ENCODE peak calls at places on chromosome 6, in five cellular contexts. One of them, this sample, is unnamed.

GRCh38 chr6:17725083-17725482 is 18.4 kb upstream of the NUP153 start:
- DNase-seq in GM23248: peak; percentile 52
- DNase-seq in MM.1S: no peak
- DNase-seq in neural progenitor cell: no peak
- DNase-seq in GM23338: peak; percentile 81
- DNase-seq in this sample: no peak

GRCh38 chr6:156600678-156601077 is 176.5 kb upstream of the ARID1B start:
- DNase-seq in GM23248: no peak
- DNase-seq in MM.1S: no peak
- DNase-seq in neural progenitor cell: no peak
- DNase-seq in GM23338: no peak
- DNase-seq in this sample: no peak

GRCh38 chr6:39114395-39114706 is 635 bp downstream of the SAYSD1 start:
- DNase-seq in GM23248: no peak
- DNase-seq in MM.1S: no peak
- DNase-seq in neural progenitor cell: no peak
- DNase-seq in GM23338: no peak
- DNase-seq in this sample: no peak

GRCh38 chr6:44257007-44257752 is at the start of gene SLC35B2:
- DNase-seq in GM23248: peak; percentile 84
- DNase-seq in MM.1S: peak; percentile 69
- DNase-seq in neural progenitor cell: peak; percentile 93
- DNase-seq in GM23338: peak; percentile 83
- DNase-seq in this sample: peak; percentile 79

GRCh38 chr6:35706468-35706867 is 17.8 kb upstream of the FKBP5 start:
- DNase-seq in GM23248: peak; percentile 23
- DNase-seq in MM.1S: no peak
- DNase-seq in neural progenitor cell: no peak
- DNase-seq in GM23338: no peak
- DNase-seq in this sample: no peak

GRCh38 chr6:23006656-23007055 is 437.3 kb downstream of the HDGFL1 start:
- DNase-seq in GM23248: no peak
- DNase-seq in MM.1S: no peak
- DNase-seq in neural progenitor cell: no peak
- DNase-seq in GM23338: no peak
- DNase-seq in this sample: no peak

GRCh38 chr6:81849248-81849647 is 96.8 kb upstream of the TENT5A start:
- DNase-seq in GM23248: no peak
- DNase-seq in MM.1S: no peak
- DNase-seq in neural progenitor cell: no peak
- DNase-seq in GM23338: no peak
- DNase-seq in this sample: no peak

GRCh38 chr6:80280258-80281010 is 174.0 kb downstream of the BCKDHB start:
- DNase-seq in GM23248: peak; percentile 53
- DNase-seq in MM.1S: no peak
- DNase-seq in neural progenitor cell: no peak
- DNase-seq in GM23338: no peak
- DNase-seq in this sample: peak; percentile 60

GRCh38 chr6:100657678-100658330 is 193.1 kb upstream of the SIM1 start:
- DNase-seq in GM23248: peak; percentile 55
- DNase-seq in MM.1S: peak; percentile 45
- DNase-seq in neural progenitor cell: no peak
- DNase-seq in GM23338: no peak
- DNase-seq in this sample: peak; percentile 56

GRCh38 chr6:72040106-72040505 is 153.8 kb downstream of the RIMS1 start:
- DNase-seq in GM23248: no peak
- DNase-seq in MM.1S: no peak
- DNase-seq in neural progenitor cell: no peak
- DNase-seq in GM23338: no peak
- DNase-seq in this sample: no peak

GRCh38 chr6:152685819-152686218 is 11.9 kb upstream of the MYCT1 start:
- DNase-seq in GM23248: no peak
- DNase-seq in MM.1S: no peak
- DNase-seq in neural progenitor cell: no peak
- DNase-seq in GM23338: peak; percentile 17
- DNase-seq in this sample: no peak

GRCh38 chr6:111589366-111589765 is 16.3 kb downstream of the TRAF3IP2 start:
- DNase-seq in GM23248: peak; percentile 96
- DNase-seq in MM.1S: no peak
- DNase-seq in neural progenitor cell: no peak
- DNase-seq in GM23338: no peak
- DNase-seq in this sample: peak; percentile 91

GRCh38 chr6:56708810-56709597 is 66.3 kb upstream of the DST start:
- DNase-seq in GM23248: peak; percentile 86
- DNase-seq in MM.1S: peak; percentile 72
- DNase-seq in neural progenitor cell: peak; percentile 62
- DNase-seq in GM23338: peak; percentile 81
- DNase-seq in this sample: no peak

GRCh38 chr6:90369024-90369519 is 72.4 kb upstream of the BACH2 start:
- DNase-seq in GM23248: peak; percentile 98
- DNase-seq in MM.1S: peak; percentile 97
- DNase-seq in neural progenitor cell: peak; percentile 34
- DNase-seq in GM23338: peak; percentile 88
- DNase-seq in this sample: peak; percentile 72

GRCh38 chr6:18260448-18261106 is 3.8 kb downstream of the DEK start:
- DNase-seq in GM23248: peak; percentile 70
- DNase-seq in MM.1S: peak; percentile 29
- DNase-seq in neural progenitor cell: no peak
- DNase-seq in GM23338: no peak
- DNase-seq in this sample: peak; percentile 76

GRCh38 chr6:17729223-17730077 is 22.7 kb upstream of the NUP153 start:
- DNase-seq in GM23248: peak; percentile 11
- DNase-seq in MM.1S: no peak
- DNase-seq in neural progenitor cell: no peak
- DNase-seq in GM23338: no peak
- DNase-seq in this sample: no peak

GRCh38 chr6:40419377-40419776 is 167.8 kb downstream of the LRFN2 start:
- DNase-seq in GM23248: peak; percentile 10
- DNase-seq in MM.1S: no peak
- DNase-seq in neural progenitor cell: no peak
- DNase-seq in GM23338: peak; percentile 41
- DNase-seq in this sample: no peak

GRCh38 chr6:20112206-20112605 is 100.1 kb downstream of the MBOAT1 start:
- DNase-seq in GM23248: no peak
- DNase-seq in MM.1S: no peak
- DNase-seq in neural progenitor cell: no peak
- DNase-seq in GM23338: no peak
- DNase-seq in this sample: no peak

GRCh38 chr6:158026054-158026900 is 44.6 kb downstream of the SYNJ2 start:
- DNase-seq in GM23248: peak; percentile 99
- DNase-seq in MM.1S: no peak
- DNase-seq in neural progenitor cell: no peak
- DNase-seq in GM23338: peak; percentile 50
- DNase-seq in this sample: peak; percentile 53
- H3F3A ChIP-seq in GM23248: peaks cover 33% of the 10 kb centered on the region
- H3F3A ChIP-seq in MM.1S: no peaks in the 10 kb centered on the region
- H3F3A ChIP-seq in neural progenitor cell: no peaks in the 10 kb centered on the region
- H3F3A ChIP-seq in GM23338: no peaks in the 10 kb centered on the region
- H3F3A ChIP-seq in this sample: peaks cover 31% of the 10 kb centered on the region

DNA sequence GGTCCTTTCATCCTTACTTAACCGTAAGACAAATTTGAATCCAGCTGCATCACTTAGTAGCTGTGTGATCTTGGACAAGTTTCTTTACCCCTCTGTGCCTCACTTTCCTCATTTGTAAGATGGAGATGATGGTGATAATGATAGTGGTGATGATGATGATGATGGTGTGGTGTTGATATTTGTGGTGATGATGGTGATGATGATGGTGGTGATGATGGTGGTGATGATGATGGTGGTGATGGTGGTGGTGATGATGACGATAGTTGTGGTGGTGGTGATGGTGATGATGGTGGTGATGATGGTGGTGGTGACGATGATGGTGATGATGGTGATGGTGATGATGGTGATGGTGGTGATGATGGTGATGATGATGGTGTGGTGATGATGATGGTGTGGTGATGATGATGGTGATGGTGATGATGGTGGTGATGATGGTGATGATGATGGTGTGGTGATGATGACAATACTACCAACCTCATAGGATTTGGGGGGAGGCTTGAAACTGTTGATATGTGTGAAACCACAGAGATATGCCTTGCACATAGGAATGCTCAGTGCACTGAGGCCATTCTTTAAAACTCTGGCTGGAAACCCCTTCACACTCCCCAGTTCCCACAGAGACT is 233.2 kb downstream of the LY86 start:
- DNase-seq in GM23248: no peak
- DNase-seq in MM.1S: no peak
- DNase-seq in neural progenitor cell: no peak
- DNase-seq in GM23338: no peak
- DNase-seq in this sample: no peak
- H3K27ac ChIP-seq in GM23248: no peak overlapping the region
- H3K27ac ChIP-seq in MM.1S: no peak overlapping the region
- H3K27ac ChIP-seq in neural progenitor cell: no peak overlapping the region
- H3K27ac ChIP-seq in GM23338: no peak overlapping the region
- H3K27ac ChIP-seq in this sample: peak overlapping the region; percentile 94

GRCh38 chr6:392441-393390 is 1.2 kb downstream of the IRF4 start:
- DNase-seq in GM23248: peak; percentile 24
- DNase-seq in MM.1S: no peak
- DNase-seq in neural progenitor cell: peak; percentile 67
- DNase-seq in GM23338: peak; percentile 48
- DNase-seq in this sample: no peak
- TF ChIP-seq EZH2 in GM23248: peak; percentile 81
- TF ChIP-seq EZH2 in MM.1S: no peak
- TF ChIP-seq EZH2 in neural progenitor cell: peak; percentile 98
- TF ChIP-seq EZH2 in GM23338: peak; percentile 90
- TF ChIP-seq EZH2 in this sample: no peak

GRCh38 chr6:42007753-42008528 is 42.4 kb upstream of the TAF8 start:
- DNase-seq in GM23248: no peak
- DNase-seq in MM.1S: no peak
- DNase-seq in neural progenitor cell: no peak
- DNase-seq in GM23338: no peak
- DNase-seq in this sample: no peak

GRCh38 chr6:42010185-42010872 is 40.0 kb upstream of the TAF8 start:
- DNase-seq in GM23248: no peak
- DNase-seq in MM.1S: peak; percentile 10
- DNase-seq in neural progenitor cell: peak; percentile 39
- DNase-seq in GM23338: peak; percentile 71
- DNase-seq in this sample: no peak

GRCh38 chr6:42010909-42011308 is 39.4 kb upstream of the TAF8 start:
- DNase-seq in GM23248: no peak
- DNase-seq in MM.1S: no peak
- DNase-seq in neural progenitor cell: no peak
- DNase-seq in GM23338: no peak
- DNase-seq in this sample: no peak

GRCh38 chr6:42009844-42010184 is 40.5 kb upstream of the TAF8 start:
- DNase-seq in GM23248: no peak
- DNase-seq in MM.1S: no peak
- DNase-seq in neural progenitor cell: no peak
- DNase-seq in GM23338: peak; percentile 35
- DNase-seq in this sample: no peak

GRCh38 chr6:42007286-42007685 is 43.0 kb upstream of the TAF8 start:
- DNase-seq in GM23248: no peak
- DNase-seq in MM.1S: no peak
- DNase-seq in neural progenitor cell: no peak
- DNase-seq in GM23338: no peak
- DNase-seq in this sample: no peak
- H3F3A ChIP-seq in GM23248: no peaks in the 10 kb centered on the region
- H3F3A ChIP-seq in MM.1S: no peaks in the 10 kb centered on the region
- H3F3A ChIP-seq in neural progenitor cell: no peaks in the 10 kb centered on the region
- H3F3A ChIP-seq in GM23338: peaks cover 6% of the 10 kb centered on the region
- H3F3A ChIP-seq in this sample: no peaks in the 10 kb centered on the region

This sample was measured in PC-9.